ENCODE peak calls at places on chromosomes 13 and 19, in five cellular contexts. U is Panc1; W is uterus; B is left ventricle myocardium inferior; Y is CD8-positive, alpha-beta memory T cell. A is an unnamed sample. For H3K4me1 and H3K27me3, the result is how much of the 10 kb centered on the place peaks cover.

GRCh38 chr13:113319371-113319770 is 22.3 kb downstream of the LAMP1 start:
- DNase-seq in U (no peak), W (no peak), B (no peak), Y (no peak), A (no peak)

GRCh38 chr19:24159707-24160106 is 72.7 kb downstream of the ZNF254 start:
- DNase-seq in U (no peak), W (no peak), B (no peak), Y (no peak), A (peak)

GRCh38 chr19:23093832-23094231 is 23.0 kb upstream of the ZNF730 start:
- DNase-seq in U (no peak), W (no peak), B (no peak), Y (no peak), A (no peak)

GRCh38 chr13:69331245-69331644 is 776.4 kb upstream of the ATXN8OS start:
- DNase-seq in U (no peak), W (no peak), B (no peak), Y (no peak), A (no peak)

GRCh38 chr19:32676186-32676894 is 692 bp downstream of the RGS9BP start:
- DNase-seq in U (no peak), W (no peak), B (no peak), Y (no peak), A (no peak)

GRCh38 chr19:16588089-16588823 is 16.0 kb upstream of the SLC35E1 start:
- DNase-seq in U (no peak), W (no peak), B (no peak), Y (peak), A (no peak)

GRCh38 chr19:46994141-46994686 is 25.4 kb upstream of the NPAS1 start:
- DNase-seq in U (no peak), W (no peak), B (no peak), Y (no peak), A (no peak)

GRCh38 chr19:50025794-50026549 is at the start of gene ZNF473:
- DNase-seq in U (no peak), W (peak), B (peak), Y (peak), A (peak)

GRCh38 chr19:18501832-18502231 is 20.0 kb downstream of the ELL start:
- DNase-seq in U (no peak), W (no peak), B (peak), Y (no peak), A (no peak)
- H3K4me1 ChIP-seq in U (under half), W (under half), B (half or more), Y (half or more), A (under half)

GRCh38 chr13:79402074-79402635 is 3.9 kb downstream of the RBM26 start:
- DNase-seq in U (no peak), W (no peak), B (no peak), Y (no peak), A (no peak)

GRCh38 chr13:79404361-79404760 is 1.7 kb downstream of the RBM26 start:
- DNase-seq in U (no peak), W (no peak), B (no peak), Y (no peak), A (no peak)

GRCh38 chr13:79401259-79402071 is 4.6 kb downstream of the RBM26 start:
- DNase-seq in U (no peak), W (no peak), B (no peak), Y (no peak), A (no peak)

GRCh38 chr13:79402679-79403078 is 3.4 kb downstream of the RBM26 start:
- DNase-seq in U (no peak), W (no peak), B (no peak), Y (no peak), A (no peak)

GRCh38 chr13:79403113-79403512 is 2.9 kb downstream of the RBM26 start:
- DNase-seq in U (no peak), W (no peak), B (no peak), Y (no peak), A (no peak)
- H3K27ac ChIP-seq in U (no peak), W (no peak), B (no peak), Y (no peak), A (no peak)

GRCh38 chr19:13095393-13095784 is 7.3 kb downstream of the LYL1 start:
- DNase-seq in U (no peak), W (no peak), B (no peak), Y (no peak), A (no peak)
- H3K27me3 ChIP-seq in U (under half), W (under half), B (under half), Y (under half), A (under half)

DNA sequence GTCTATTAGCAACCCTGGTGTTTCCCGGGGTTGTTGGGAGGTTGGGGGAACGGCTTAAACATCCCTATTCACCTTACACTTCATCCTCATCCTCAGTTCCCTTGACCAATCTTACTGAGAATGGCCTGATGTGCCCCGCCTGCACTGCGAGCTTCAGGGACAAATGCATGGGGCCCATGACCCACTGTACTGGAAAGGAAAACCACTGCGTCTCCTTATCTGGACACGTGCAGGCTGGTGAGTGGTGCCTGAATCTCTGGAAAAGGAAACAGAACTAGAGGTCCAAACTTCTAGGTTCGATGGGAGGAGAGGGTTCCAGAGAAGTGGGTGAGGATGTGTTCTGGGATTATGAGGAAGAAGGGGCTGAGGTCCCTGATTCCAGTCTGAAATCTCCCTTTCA is 5.9 kb downstream of the PINLYP start:
- DNase-seq in U (no peak), W (no peak), B (no peak), Y (no peak), A (no peak)
- H3K4me1 ChIP-seq in U (under half), W (under half), B (under half), Y (under half), A (under half)

A was measured in iPS DF 6.9.